ENCODE peak calls at places on chromosome 18, in four cellular contexts. S, R, O and Y are unnamed samples.

GRCh38 chr18:64110692-64111480 is 38.0 kb downstream of the LINC00305 start:
- DNase-seq in S (no peak), R (no peak), O (no peak), Y (peak)

GRCh38 chr18:58922995-58923394 is 58.3 kb downstream of the ZNF532 start:
- DNase-seq in S (no peak), R (no peak), O (peak), Y (no peak)

GRCh38 chr18:32386466-32386865 is 84.2 kb downstream of the GAREM1 start:
- DNase-seq in S (no peak), R (no peak), O (no peak), Y (no peak)

GRCh38 chr18:79513381-79514081 is 117.8 kb downstream of the NFATC1 start:
- DNase-seq in S (no peak), R (peak), O (no peak), Y (no peak)

GRCh38 chr18:69567813-69568488 is 167.3 kb downstream of the DOK6 start:
- DNase-seq in S (no peak), R (no peak), O (no peak), Y (peak)

GRCh38 chr18:45686892-45687611 is 36.9 kb upstream of the SLC14A1 start:
- DNase-seq in S (no peak), R (no peak), O (peak), Y (no peak)

GRCh38 chr18:21997207-21998143 is 171.9 kb upstream of the GATA6 start:
- DNase-seq in S (peak), R (no peak), O (no peak), Y (peak)

GRCh38 chr18:3264362-3264761 is 2.4 kb downstream of the MYL12B start:
- DNase-seq in S (peak), R (no peak), O (no peak), Y (no peak)

GRCh38 chr18:51654441-51655326 is 457.2 kb upstream of the MEX3C start:
- DNase-seq in S (no peak), R (peak), O (peak), Y (peak)

GRCh38 chr18:51655327-51655698 is 457.8 kb upstream of the MEX3C start:
- DNase-seq in S (no peak), R (no peak), O (no peak), Y (peak)

GRCh38 chr18:51658436-51658835 is 461.0 kb upstream of the MEX3C start:
- DNase-seq in S (no peak), R (no peak), O (no peak), Y (peak)

GRCh38 chr18:51653507-51654213 is 456.2 kb upstream of the MEX3C start:
- DNase-seq in S (no peak), R (no peak), O (no peak), Y (no peak)

DNA sequence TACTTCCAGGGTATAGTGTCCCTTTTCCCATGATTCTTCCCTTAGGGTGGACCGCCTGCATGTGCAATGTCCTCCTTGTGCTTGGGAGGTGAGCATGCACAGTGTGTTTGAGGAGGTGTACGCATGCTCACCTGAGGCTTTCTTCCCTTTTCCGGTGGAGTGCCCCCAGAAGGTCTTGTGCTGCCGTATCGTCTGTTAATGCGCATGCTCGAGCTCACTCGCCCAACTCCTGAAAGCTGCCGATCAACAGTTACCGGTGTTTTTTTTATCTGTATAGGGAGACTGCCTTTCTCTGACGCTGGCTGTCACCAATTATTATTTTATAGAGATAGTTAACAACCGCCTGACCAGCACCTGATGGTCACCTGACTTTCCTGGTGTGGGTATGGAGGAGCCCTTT is 458.8 kb upstream of the MEX3C start:
- DNase-seq in S (no peak), R (no peak), O (no peak), Y (no peak)
- H4K5ac ChIP-seq in S (no peak), R (no peak), O (no peak), Y (no peak)

GRCh38 chr18:47317824-47318508 is 66.5 kb upstream of the SKOR2 start:
- DNase-seq in S (no peak), R (no peak), O (no peak), Y (no peak)

GRCh38 chr18:47321815-47322214 is 70.4 kb upstream of the SKOR2 start:
- DNase-seq in S (no peak), R (no peak), O (no peak), Y (no peak)

DNA sequence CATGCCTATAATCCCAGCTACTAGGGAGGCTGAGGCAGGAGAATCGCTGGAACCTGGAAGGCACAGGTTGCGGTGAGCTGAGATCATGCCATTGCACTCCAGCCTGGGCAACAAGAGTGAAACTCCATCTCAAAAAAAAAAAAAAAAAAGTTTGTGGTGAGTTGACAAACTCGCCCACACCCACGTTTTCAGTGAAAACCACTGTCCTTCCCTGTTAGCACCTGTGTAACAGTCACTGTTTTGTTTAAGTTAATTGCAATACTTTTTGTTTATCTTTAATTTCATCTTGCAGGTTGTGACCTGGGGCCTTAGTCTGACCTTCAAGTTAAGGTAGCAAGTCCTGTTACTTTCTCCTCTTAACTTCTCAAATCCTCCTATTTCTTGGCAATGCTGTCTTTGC is 65.5 kb upstream of the SKOR2 start:
- DNase-seq in S (no peak), R (no peak), O (no peak), Y (no peak)
- H3K56ac ChIP-seq in S (no peak), R (no peak), O (no peak), Y (no peak)

GRCh38 chr18:36772339-36772738 is 56.5 kb downstream of the TPGS2 start:
- DNase-seq in S (peak), R (no peak), O (no peak), Y (no peak)
- H3K4me2 ChIP-seq in S (peak), R (no peak), O (no peak), Y (no peak)

GRCh38 chr18:10321576-10321975 is 132.9 kb upstream of the APCDD1 start:
- DNase-seq in S (no peak), R (no peak), O (no peak), Y (no peak)
- H4K5ac ChIP-seq in S (no peak), R (no peak), O (no peak), Y (no peak)

GRCh38 chr18:56647071-56647470 is 4.1 kb upstream of the WDR7 start:
- DNase-seq in S (no peak), R (no peak), O (no peak), Y (no peak)
- H3K56ac ChIP-seq in S (no peak), R (no peak), O (no peak), Y (no peak)

DNA sequence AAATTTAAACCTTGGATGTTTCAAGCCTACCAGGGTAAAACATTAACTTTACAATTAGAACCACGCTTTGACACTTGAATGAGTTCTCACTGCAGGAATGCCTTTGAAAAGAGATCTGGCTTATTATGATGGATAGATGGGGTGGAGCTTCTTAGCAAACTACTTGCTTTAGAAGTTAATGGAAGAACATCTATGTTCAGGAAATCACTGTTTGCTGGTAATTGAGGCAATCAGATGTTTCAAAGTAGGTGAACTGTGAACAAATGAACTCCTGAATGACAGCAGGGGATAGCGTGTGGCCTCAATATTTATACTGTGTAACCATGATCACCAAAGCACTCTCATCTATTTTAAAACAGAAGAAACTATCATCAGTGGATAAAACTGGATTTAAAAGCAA is 383.6 kb downstream of the PIK3C3 start:
- DNase-seq in S (no peak), R (no peak), O (no peak), Y (no peak)
- H3K4me2 ChIP-seq in S (no peak), R (peak), O (peak), Y (no peak)

GRCh38 chr18:12245793-12246135 is 8.4 kb upstream of the CIDEA start:
- DNase-seq in S (no peak), R (no peak), O (no peak), Y (no peak)
- H4K5ac ChIP-seq in S (no peak), R (no peak), O (no peak), Y (no peak)